ENCODE peak calls at places on chromosomes 4 and X, in four cellular contexts. Z is IMR-90, F is fibroblast of lung, J is aorta. R is an unnamed sample.
A peak's percentile ranks its signal among the peaks of the same experiment; 100 is the strongest.

GRCh38 chrX:132413459-132413858 is 75.4 kb downstream of the MBNL3 start:
- DNase-seq in Z (no peak), F (no peak), J (no peak), R (no peak)

GRCh38 chr4:2962614-2963184 is 507 bp downstream of the NOP14 start:
- DNase-seq in Z (peak; percentile 38), F (peak; percentile 60), J (peak; percentile 68), R (no peak)

GRCh38 chr4:23022032-23022431 is 329.3 kb downstream of the GBA3 start:
- DNase-seq in Z (peak; percentile 9), F (peak; percentile 96), J (no peak), R (peak; percentile 77)

GRCh38 chr4:148573284-148573683 is 131.1 kb upstream of the NR3C2 start:
- DNase-seq in Z (no peak), F (no peak), J (no peak), R (no peak)

GRCh38 chr4:149279790-149280189 is 535.9 kb downstream of the IQCM start:
- DNase-seq in Z (no peak), F (peak; percentile 69), J (no peak), R (no peak)

GRCh38 chrX:27350476-27350875 is 112.7 kb downstream of the PPP4R3C start:
- DNase-seq in Z (no peak), F (no peak), J (no peak), R (no peak)

GRCh38 chr4:27278615-27279014 is 418.0 kb downstream of the STIM2 start:
- DNase-seq in Z (peak; percentile 7), F (peak; percentile 43), J (no peak), R (no peak)

GRCh38 chr4:184473515-184474260 is 662 bp downstream of the IRF2 start:
- DNase-seq in Z (peak; percentile 32), F (peak; percentile 44), J (peak; percentile 59), R (peak; percentile 90)

GRCh38 chr4:47215759-47216158 is 184.4 kb downstream of the GABRB1 start:
- DNase-seq in Z (peak; percentile 29), F (peak; percentile 75), J (no peak), R (no peak)

GRCh38 chr4:55216871-55217635 is 91.7 kb upstream of the KDR start:
- DNase-seq in Z (no peak), F (peak; percentile 9), J (no peak), R (peak; percentile 14)

GRCh38 chr4:151992301-151992700 is 231.5 kb upstream of the GATB start:
- DNase-seq in Z (no peak), F (peak; percentile 18), J (no peak), R (no peak)

GRCh38 chr4:87360338-87360935 is 30.6 kb downstream of the HSD17B11 start:
- DNase-seq in Z (no peak), F (no peak), J (no peak), R (no peak)

GRCh38 chr4:107654694-107655093 is 65.3 kb downstream of the PAPSS1 start:
- DNase-seq in Z (no peak), F (peak; percentile 5), J (no peak), R (peak; percentile 25)

GRCh38 chr4:54146139-54146538 is 46.2 kb downstream of the GSX2 start:
- DNase-seq in Z (no peak), F (no peak), J (no peak), R (no peak)

GRCh38 chrX:87236836-87237235 is 280.8 kb upstream of the KLHL4 start:
- DNase-seq in Z (no peak), F (no peak), J (no peak), R (no peak)

GRCh38 chrX:78092296-78092695 is 11.8 kb upstream of the PGK1 start:
- DNase-seq in Z (peak; percentile 71), F (peak; percentile 52), J (no peak), R (no peak)

GRCh38 chr4:16118090-16118489 is 34.3 kb upstream of the PROM1 start:
- DNase-seq in Z (no peak), F (no peak), J (no peak), R (no peak)

GRCh38 chr4:3813151-3813905 is 47.1 kb downstream of the ADRA2C start:
- DNase-seq in Z (no peak), F (no peak), J (peak; percentile 34), R (no peak)

GRCh38 chr4:159677521-159677920 is 574.6 kb downstream of the RAPGEF2 start:
- DNase-seq in Z (no peak), F (peak; percentile 69), J (no peak), R (no peak)

GRCh38 chr4:127846061-127846460 is 34.6 kb upstream of the PLK4 start:
- DNase-seq in Z (no peak), F (no peak), J (no peak), R (no peak)

GRCh38 chr4:159498371-159499115 is 395.7 kb downstream of the RAPGEF2 start:
- DNase-seq in Z (no peak), F (no peak), J (no peak), R (no peak)

GRCh38 chr4:1490906-1491629 is 84.8 kb upstream of the NKX1-1 start:
- DNase-seq in Z (no peak), F (no peak), J (no peak), R (peak; percentile 60)

GRCh38 chr4:16124232-16124631 is 40.4 kb upstream of the PROM1 start:
- DNase-seq in Z (no peak), F (peak; percentile 5), J (no peak), R (peak; percentile 53)

GRCh38 chr4:140149851-140150635 is 3.9 kb downstream of the MAML3 start:
- DNase-seq in Z (peak; percentile 61), F (peak; percentile 65), J (peak; percentile 78), R (peak; percentile 79)

GRCh38 chrX:69546417-69546816 is 42.3 kb downstream of the NALF2 start:
- DNase-seq in Z (no peak), F (no peak), J (no peak), R (no peak)

GRCh38 chr4:47612116-47613023 is 127.3 kb downstream of the ATP10D start:
- DNase-seq in Z (peak; percentile 66), F (peak; percentile 70), J (no peak), R (peak; percentile 78)

GRCh38 chr4:135050086-135050717 is 848.6 kb upstream of the PABPC4L start:
- DNase-seq in Z (no peak), F (no peak), J (no peak), R (no peak)

GRCh38 chr4:138576684-138577083 is 334.5 kb upstream of the SLC7A11 start:
- DNase-seq in Z (peak; percentile 68), F (peak; percentile 47), J (no peak), R (no peak)

GRCh38 chr4:3434891-3435683 is 6.7 kb upstream of the HGFAC start:
- DNase-seq in Z (no peak), F (no peak), J (peak; percentile 51), R (no peak)

GRCh38 chr4:148495463-148495862 is 53.2 kb upstream of the NR3C2 start:
- DNase-seq in Z (no peak), F (no peak), J (no peak), R (no peak)

GRCh38 chr4:141455651-141456050 is 180.7 kb upstream of the IL15 start:
- DNase-seq in Z (peak; percentile 22), F (peak; percentile 38), J (no peak), R (no peak)

GRCh38 chrX:73965833-73966232 is 338.1 kb upstream of the ZCCHC13 start:
- DNase-seq in Z (no peak), F (no peak), J (no peak), R (no peak)

GRCh38 chr4:7904108-7904516 is 35.5 kb downstream of the AFAP1 start:
- DNase-seq in Z (peak; percentile 89), F (peak; percentile 97), J (no peak), R (peak; percentile 92)
- H3K4me1 ChIP-seq in Z (peaks cover 43% of the 10 kb centered on the region), F (peaks cover 26% of the 10 kb centered on the region), J (peaks cover under 1% of the 10 kb centered on the region), R (peaks cover 96% of the 10 kb centered on the region)

DNA sequence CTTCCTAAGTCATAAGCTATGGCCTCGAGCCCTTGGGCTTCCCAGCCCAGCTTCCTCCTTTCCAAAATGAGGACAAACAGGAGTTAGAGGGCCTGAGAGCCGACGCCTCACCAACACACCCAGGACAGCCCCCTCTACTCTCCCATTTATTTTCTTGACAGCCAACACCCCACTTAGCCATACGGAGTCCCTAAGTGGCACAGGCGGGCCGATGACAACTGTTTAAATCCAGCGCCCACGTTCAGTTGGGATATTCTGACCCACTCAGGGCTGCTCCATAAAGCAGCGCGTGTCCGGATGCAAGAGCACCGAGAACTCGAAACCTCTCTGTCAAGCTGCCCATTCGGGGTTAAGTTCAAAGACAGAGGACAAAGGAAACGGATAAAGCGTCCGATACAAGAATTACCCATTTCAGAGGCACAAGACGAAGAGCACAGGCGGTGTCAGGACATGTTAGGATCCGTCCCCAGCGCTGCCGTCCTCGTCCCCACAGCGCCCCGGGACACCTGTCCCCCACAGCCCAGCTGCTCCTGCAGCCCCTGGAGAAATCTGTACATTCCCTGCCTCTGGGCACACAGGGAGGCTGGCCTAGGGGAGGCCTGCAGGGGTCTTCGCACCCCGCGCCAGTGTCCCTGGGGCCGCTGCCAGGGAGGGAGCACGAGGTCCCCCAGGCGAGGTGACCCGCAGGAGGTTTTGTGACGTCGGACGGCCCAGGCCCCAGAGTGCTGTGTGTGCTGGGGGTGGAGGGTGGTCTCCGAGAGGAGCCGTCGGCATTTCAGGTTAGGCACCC is 1.2 kb downstream of the PRKX start:
- DNase-seq in Z (peak; percentile 32), F (peak; percentile 40), J (peak; percentile 52), R (peak; percentile 76)
- H3K4me1 ChIP-seq in Z (no peaks in the 10 kb centered on the region), F (no peaks in the 10 kb centered on the region), J (no peaks in the 10 kb centered on the region), R (peaks cover 11% of the 10 kb centered on the region)

DNA sequence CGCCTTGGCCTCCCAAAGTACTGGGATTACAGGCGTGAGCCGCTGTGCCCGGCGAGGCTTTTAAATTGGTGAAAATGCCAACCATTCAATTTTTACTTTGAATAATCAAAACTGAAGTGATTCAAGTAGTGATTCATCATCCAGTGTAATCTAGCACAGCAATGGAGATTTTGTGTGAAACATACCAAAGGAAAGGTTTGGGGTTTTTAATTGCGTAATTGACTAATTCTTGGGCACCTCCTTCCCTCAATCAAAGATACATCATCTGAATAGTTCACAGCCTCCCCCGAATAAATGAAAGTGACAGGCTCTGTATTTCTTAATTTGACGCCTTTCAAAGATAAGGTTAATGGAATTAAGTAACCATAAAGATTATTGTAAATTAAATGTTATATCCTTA is 69.0 kb downstream of the DMD start:
- DNase-seq in Z (no peak), F (no peak), J (no peak), R (no peak)
- H3K4me1 ChIP-seq in Z (no peaks in the 10 kb centered on the region), F (no peaks in the 10 kb centered on the region), J (no peaks in the 10 kb centered on the region), R (no peaks in the 10 kb centered on the region)

GRCh38 chr4:99661907-99662306 is 4.3 kb upstream of the C4orf54 start:
- DNase-seq in Z (no peak), F (no peak), J (no peak), R (no peak)

GRCh38 chr4:99657801-99658200 is at the start of gene C4orf54:
- DNase-seq in Z (no peak), F (peak; percentile 41), J (no peak), R (peak; percentile 29)

GRCh38 chr4:99653921-99654890 is 3.4 kb downstream of the C4orf54 start:
- DNase-seq in Z (no peak), F (no peak), J (no peak), R (peak; percentile 36)

GRCh38 chr4:99655315-99656081 is 2.1 kb downstream of the C4orf54 start:
- DNase-seq in Z (peak; percentile 47), F (peak; percentile 66), J (peak; percentile 80), R (peak; percentile 19)

GRCh38 chr4:99658666-99659065 is 1.0 kb upstream of the C4orf54 start:
- DNase-seq in Z (no peak), F (no peak), J (no peak), R (no peak)
- H3K4me1 ChIP-seq in Z (peaks cover 2% of the 10 kb centered on the region), F (no peaks in the 10 kb centered on the region), J (no peaks in the 10 kb centered on the region), R (no peaks in the 10 kb centered on the region)

R was measured in osteoblast.